ENCODE peak calls at places on chromosomes 2 and 18, in four cellular contexts. A, P, I and J are unnamed samples.
A peak's percentile ranks its signal among the peaks of the same experiment; 100 is the strongest.

GRCh38 chr2:133177196-133177595 is 391.1 kb downstream of the NCKAP5 start:
- DNase-seq in A (no peak), P (no peak), I (no peak), J (no peak)

GRCh38 chr2:25976884-25977741 is 5.2 kb downstream of the KIF3C start:
- DNase-seq in A (peak; percentile 41), P (no peak), I (no peak), J (no peak)

GRCh38 chr2:47346107-47346506 is 56.8 kb upstream of the MSH2 start:
- DNase-seq in A (no peak), P (peak; percentile 74), I (no peak), J (no peak)

GRCh38 chr2:112958428-112959108 is 19.2 kb upstream of the IL36G start:
- DNase-seq in A (peak; percentile 25), P (peak; percentile 76), I (peak; percentile 16), J (peak; percentile 52)

GRCh38 chr2:218722419-218722818 is 11.8 kb downstream of the TTLL4 start:
- DNase-seq in A (no peak), P (no peak), I (no peak), J (no peak)

GRCh38 chr2:68855550-68855949 is 15.6 kb downstream of the BMP10 start:
- DNase-seq in A (no peak), P (no peak), I (no peak), J (no peak)

GRCh38 chr2:44981714-44982108 is 27.5 kb downstream of the SIX2 start:
- DNase-seq in A (peak; percentile 83), P (peak; percentile 92), I (peak; percentile 69), J (peak; percentile 1)

GRCh38 chr2:27765621-27766286 is 5.8 kb upstream of the MRPL33 start:
- DNase-seq in A (no peak), P (no peak), I (peak; percentile 18), J (no peak)

GRCh38 chr18:3612315-3612714 is 162.3 kb downstream of the TGIF1 start:
- DNase-seq in A (no peak), P (no peak), I (no peak), J (no peak)

DNA sequence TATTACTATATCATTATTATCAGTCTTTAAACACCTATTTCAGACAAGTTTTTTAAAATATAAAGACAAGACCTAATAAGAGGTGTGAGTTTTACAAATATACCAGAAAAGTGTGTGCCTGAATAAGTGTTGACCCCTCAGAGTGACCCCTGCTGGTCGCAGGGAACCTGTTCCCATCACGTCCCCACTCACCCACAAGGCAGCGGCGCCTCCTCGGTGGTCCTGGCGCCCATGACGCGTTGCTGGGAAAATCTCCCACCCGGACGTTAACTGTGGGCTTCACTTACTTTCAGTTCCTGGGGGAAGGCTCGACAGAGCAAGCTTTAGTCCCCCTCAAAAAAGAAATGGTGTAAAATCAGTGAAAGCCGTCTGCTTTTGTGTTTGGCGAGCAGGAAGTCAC is 93.5 kb downstream of the TMEM18 start:
- DNase-seq in A (no peak), P (peak; percentile 43), I (no peak), J (no peak)
- TF ChIP-seq CTCF in A (no peak), P (peak; percentile 69), I (no peak), J (no peak)

GRCh38 chr2:237696471-237696870 is 69.1 kb downstream of the LRRFIP1 start:
- DNase-seq in A (no peak), P (no peak), I (no peak), J (no peak)

GRCh38 chr2:237694423-237695194 is 67.2 kb downstream of the LRRFIP1 start:
- DNase-seq in A (no peak), P (no peak), I (no peak), J (no peak)

GRCh38 chr2:237697586-237698337 is 70.4 kb downstream of the LRRFIP1 start:
- DNase-seq in A (no peak), P (peak; percentile 49), I (no peak), J (no peak)

GRCh38 chr2:237693281-237694039 is 66.1 kb downstream of the LRRFIP1 start:
- DNase-seq in A (no peak), P (no peak), I (no peak), J (no peak)

GRCh38 chr2:237695201-237695780 is 67.9 kb downstream of the LRRFIP1 start:
- DNase-seq in A (no peak), P (no peak), I (no peak), J (peak; percentile 76)
- H3K4me3 ChIP-seq in A (peak overlapping the region; percentile 17), P (no peak overlapping the region), I (no peak overlapping the region), J (no peak overlapping the region)

DNA sequence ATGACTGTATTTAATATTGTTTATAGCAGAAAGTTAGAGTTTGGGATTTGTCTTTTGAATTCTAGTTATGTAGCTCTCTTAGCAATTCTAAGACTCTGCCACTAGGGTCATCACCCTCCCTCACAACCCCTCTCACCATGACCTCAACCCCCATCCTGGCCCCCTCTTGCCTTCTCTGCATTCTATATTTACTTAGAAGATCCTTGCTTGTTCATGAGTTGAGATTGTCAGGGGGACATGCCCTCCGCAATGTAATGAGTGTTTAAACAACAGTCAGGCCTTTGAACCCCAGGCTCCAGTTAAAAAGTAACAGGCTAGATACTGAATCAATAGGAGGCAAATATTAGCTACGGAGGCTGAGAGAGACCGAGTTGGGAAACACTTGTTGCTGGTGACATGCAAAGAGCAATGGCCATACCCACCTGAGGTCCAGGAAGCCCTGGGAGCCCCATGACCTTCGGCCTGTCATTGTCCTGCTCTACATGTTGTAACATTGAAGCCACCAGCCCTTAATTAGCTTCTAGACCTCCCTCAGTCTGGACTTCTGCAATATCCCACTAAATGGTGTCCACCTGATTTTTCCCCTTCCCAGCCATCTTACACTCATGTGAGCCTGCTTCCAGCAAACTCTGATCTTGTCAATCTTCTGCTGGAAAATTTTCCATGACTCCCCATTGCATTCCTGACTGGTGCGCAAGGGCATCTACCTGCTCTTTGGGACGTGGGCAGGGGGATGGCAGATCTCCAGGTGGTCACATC is 221.1 kb downstream of the ALPK2 start:
- DNase-seq in A (no peak), P (no peak), I (no peak), J (no peak)
- TF ChIP-seq CTCF in A (no peak), P (peak; percentile 5), I (no peak), J (no peak)

DNA sequence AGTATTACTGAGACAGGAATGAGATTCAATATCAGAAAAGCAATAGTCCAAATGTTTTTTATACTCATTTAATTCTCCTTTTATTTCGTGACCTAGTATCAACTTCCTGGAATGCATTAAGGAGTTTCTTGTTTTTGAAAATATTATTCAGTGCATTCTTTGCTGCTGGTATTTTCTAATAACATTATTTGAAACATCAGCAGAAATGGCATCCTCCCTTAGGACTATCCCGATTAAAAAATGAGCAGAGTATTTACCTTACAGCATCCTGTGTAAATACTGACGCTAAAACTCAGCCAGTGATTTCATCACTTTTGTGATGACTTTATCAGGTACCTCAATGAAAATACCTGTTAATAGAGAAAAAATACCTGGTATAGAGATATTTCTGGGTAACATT is 16.3 kb downstream of the COL4A3 start:
- DNase-seq in A (no peak), P (no peak), I (no peak), J (no peak)
- H3K4me3 ChIP-seq in A (no peak overlapping the region), P (no peak overlapping the region), I (no peak overlapping the region), J (no peak overlapping the region)

DNA sequence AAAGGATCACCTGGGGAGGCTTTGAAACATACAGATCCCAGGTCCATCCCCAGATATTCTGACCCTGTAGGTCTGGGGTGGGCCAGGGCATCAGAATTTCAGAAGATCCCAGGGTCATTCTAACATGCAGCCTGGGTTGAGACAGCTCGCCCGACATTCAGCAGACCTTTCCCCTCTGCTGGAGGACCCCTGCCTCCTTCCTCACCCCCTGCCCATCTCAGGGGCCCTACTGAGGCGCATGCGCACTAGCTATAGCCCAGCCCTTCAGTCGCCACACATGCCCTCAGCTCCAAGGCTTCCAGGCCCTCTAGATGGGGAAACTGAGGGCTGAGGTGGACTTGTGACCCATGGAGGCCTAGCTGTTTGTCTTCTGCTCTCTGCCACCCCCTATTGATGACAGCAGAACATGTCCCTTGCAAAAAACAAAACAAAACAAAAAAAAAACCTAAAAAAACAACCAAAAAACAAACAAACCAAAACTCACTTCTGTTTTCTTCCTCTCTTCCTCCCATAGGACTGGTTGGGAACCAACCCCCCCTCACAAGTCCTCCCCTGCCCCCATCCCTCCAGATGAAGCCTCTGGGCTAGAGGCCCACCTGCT is 91.3 kb downstream of the ZBTB7C start:
- DNase-seq in A (no peak), P (no peak), I (no peak), J (no peak)
- TF ChIP-seq CTCF in A (peak; percentile 25), P (peak; percentile 41), I (no peak), J (peak; percentile 40)